ENCODE peak calls at places on chromosome 2, in nine cellular contexts. K, H, G, M, F, I, L, O and X are unnamed samples.

GRCh38 chr2:9984217-9984739 is 32.8 kb downstream of the GRHL1 start:
- DNase-seq in L (no peak), M (peak; percentile 41), F (no peak), K (no peak), O (peak; percentile 79), I (no peak), H (no peak), G (peak; percentile 71), X (no peak)

GRCh38 chr2:225411452-225411851 is 11.9 kb downstream of the NYAP2 start:
- DNase-seq in K (no peak), I (no peak), G (no peak), M (no peak), O (peak; percentile 61), F (no peak), H (no peak), L (no peak), X (no peak)

GRCh38 chr2:156470975-156471583 is 34.9 kb downstream of the GPD2 start:
- DNase-seq in K (no peak), M (no peak), I (no peak), G (no peak), H (no peak), L (no peak), F (no peak), O (no peak), X (no peak)

GRCh38 chr2:47485751-47486300 is 82.9 kb downstream of the MSH2 start:
- DNase-seq in O (no peak), I (no peak), L (no peak), K (no peak), G (no peak), H (no peak), F (no peak), M (peak; percentile 3), X (no peak)

GRCh38 chr2:192899466-192899865 is 704.7 kb upstream of the TMEFF2 start:
- DNase-seq in H (no peak), M (no peak), G (no peak), O (no peak), L (no peak), K (no peak), F (no peak), I (no peak), X (no peak)

GRCh38 chr2:107932986-107933385 is 53.3 kb upstream of the SLC5A7 start:
- DNase-seq in M (no peak), G (peak; percentile 29), K (no peak), L (no peak), I (no peak), O (peak; percentile 48), F (no peak), H (no peak), X (no peak)

GRCh38 chr2:37771600-37772088 is 100.2 kb upstream of the CDC42EP3 start:
- DNase-seq in I (no peak), G (peak; percentile 87), F (no peak), L (no peak), H (no peak), K (no peak), M (peak; percentile 79), O (no peak), X (no peak)

GRCh38 chr2:127566139-127566417 is 30.6 kb downstream of the MYO7B start:
- DNase-seq in H (peak; percentile 9), M (no peak), G (no peak), I (no peak), L (no peak), F (no peak), O (no peak), K (no peak), X (no peak)

GRCh38 chr2:86789687-86790133 is 1.0 kb downstream of the CD8A start:
- DNase-seq in M (no peak), L (no peak), H (peak; percentile 52), F (no peak), I (no peak), O (no peak), G (no peak), K (no peak), X (no peak)

GRCh38 chr2:235467586-235467985 is 26.3 kb upstream of the AGAP1 start:
- DNase-seq in I (no peak), O (no peak), H (no peak), L (peak; percentile 8), F (no peak), G (peak; percentile 73), M (peak; percentile 47), K (no peak), X (no peak)

GRCh38 chr2:235026649-235027557 is 75.1 kb downstream of the SH3BP4 start:
- DNase-seq in G (peak; percentile 72), K (peak; percentile 92), H (peak; percentile 87), L (peak; percentile 60), M (peak; percentile 70), F (peak; percentile 90), O (no peak), I (no peak), X (peak; percentile 78)

DNA sequence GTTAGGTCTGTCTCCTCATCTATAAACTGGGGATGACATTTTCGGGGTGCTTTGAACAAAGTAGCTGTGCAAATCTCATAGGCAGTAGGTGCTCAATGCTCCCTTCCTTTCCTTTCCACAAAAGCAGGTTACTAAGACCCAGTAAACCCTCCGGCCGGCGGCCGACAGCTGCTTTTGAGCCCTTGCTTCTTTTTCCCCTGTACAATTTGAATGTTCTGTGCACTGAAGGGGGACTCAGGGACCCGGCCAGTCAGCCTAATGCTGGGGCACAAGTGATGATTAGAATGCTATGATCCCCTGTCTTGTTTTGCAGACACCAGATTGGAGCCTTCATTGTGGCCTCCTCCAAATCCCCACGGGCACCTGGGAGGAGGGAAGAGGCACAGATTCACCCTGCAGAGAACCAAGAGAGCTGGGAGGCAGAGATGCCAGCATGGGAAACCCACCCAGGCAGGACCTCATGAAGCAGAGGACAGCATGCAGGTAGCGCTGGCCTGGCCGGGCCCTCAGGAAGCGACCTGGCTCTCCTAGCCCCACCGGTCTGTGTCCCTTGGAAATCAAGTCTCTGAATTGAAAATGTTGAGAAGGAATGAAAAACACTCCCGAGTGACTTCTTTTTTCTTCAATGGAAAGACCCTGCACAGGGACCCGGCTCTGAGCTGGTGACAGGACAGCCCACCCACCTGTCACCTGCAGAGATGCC is 128.6 kb upstream of the HDAC4 start:
- DNase-seq in F (no peak), M (no peak), G (no peak), O (no peak), K (no peak), H (peak; percentile 17), I (no peak), L (no peak), X (no peak)
- H3K9me3 ChIP-seq in F (no peaks in the 10 kb centered on the region), M (no peaks in the 10 kb centered on the region), G (no peaks in the 10 kb centered on the region), O (no peaks in the 10 kb centered on the region), K (no peaks in the 10 kb centered on the region), H (no peaks in the 10 kb centered on the region), I (no peaks in the 10 kb centered on the region), L (no peaks in the 10 kb centered on the region), X (peaks cover 16% of the 10 kb centered on the region)

GRCh38 chr2:240494194-240494793 is 58.8 kb downstream of the GPC1 start:
- DNase-seq in F (no peak), I (no peak), K (no peak), O (no peak), L (peak; percentile 15), H (no peak), G (no peak), M (no peak), X (no peak)
- H3K9me3 ChIP-seq in F (no peaks in the 10 kb centered on the region), I (no peaks in the 10 kb centered on the region), K (no peaks in the 10 kb centered on the region), O (peaks cover 22% of the 10 kb centered on the region), L (peaks cover 24% of the 10 kb centered on the region), H (no peaks in the 10 kb centered on the region), G (no peaks in the 10 kb centered on the region), M (no peaks in the 10 kb centered on the region), X (peaks cover 35% of the 10 kb centered on the region)

GRCh38 chr2:31696068-31696467 is 115.3 kb upstream of the SRD5A2 start:
- DNase-seq in O (no peak), L (no peak), F (no peak), H (no peak), G (no peak), I (no peak), K (no peak), M (no peak), X (no peak)
- H3K9me3 ChIP-seq in O (peaks cover 59% of the 10 kb centered on the region), L (peaks cover 76% of the 10 kb centered on the region), F (no peaks in the 10 kb centered on the region), H (peaks cover 16% of the 10 kb centered on the region), G (no peaks in the 10 kb centered on the region), I (peaks cover 11% of the 10 kb centered on the region), K (no peaks in the 10 kb centered on the region), M (no peaks in the 10 kb centered on the region), X (peaks cover 46% of the 10 kb centered on the region)

DNA sequence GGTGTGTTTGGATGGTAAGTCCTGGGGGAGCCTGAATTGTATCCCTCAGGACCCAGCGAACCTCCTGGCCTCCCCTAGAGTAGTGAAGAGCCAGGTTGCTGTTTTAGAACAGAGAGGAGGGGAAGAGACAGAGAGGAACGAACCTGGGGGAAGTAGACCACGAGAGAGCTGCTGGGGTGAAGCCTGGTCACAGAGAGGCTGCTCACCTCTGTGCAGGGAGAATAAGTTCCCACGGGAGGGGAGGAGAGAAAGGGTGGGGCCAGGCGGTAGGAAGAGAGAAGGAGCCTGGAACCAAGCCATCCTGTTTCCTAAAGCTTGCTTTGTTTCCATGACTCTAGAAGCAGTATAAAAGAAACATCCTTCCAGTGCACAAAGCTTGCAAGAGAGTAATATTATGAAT is 147.9 kb downstream of the MYT1L start:
- DNase-seq in H (no peak), O (no peak), G (no peak), M (no peak), K (no peak), L (no peak), I (no peak), F (no peak), X (no peak)
- H3K9me3 ChIP-seq in H (no peaks in the 10 kb centered on the region), O (no peaks in the 10 kb centered on the region), G (no peaks in the 10 kb centered on the region), M (no peaks in the 10 kb centered on the region), K (no peaks in the 10 kb centered on the region), L (no peaks in the 10 kb centered on the region), I (no peaks in the 10 kb centered on the region), F (no peaks in the 10 kb centered on the region), X (no peaks in the 10 kb centered on the region)